ENCODE peak calls at places on chromosomes 5 and 9, in four cellular contexts. U is AG09309, W is mucosa of descending colon, M is HCT116. A is an unnamed sample.

GRCh38 chr5:147578228-147579024 is 68.6 kb upstream of the DPYSL3 start:
- DNase-seq in W (no peak), M (peak), U (no peak), A (peak)

GRCh38 chr9:106878943-106879916 is 16.3 kb downstream of the ZNF462 start:
- DNase-seq in U (peak), M (no peak), W (peak), A (no peak)

GRCh38 chr5:29214821-29215220 is 1978.7 kb upstream of the CDH6 start:
- DNase-seq in U (no peak), W (no peak), M (no peak), A (no peak)

GRCh38 chr9:4939118-4939561 is 45.9 kb upstream of the JAK2 start:
- DNase-seq in W (no peak), U (no peak), M (no peak), A (no peak)

GRCh38 chr5:6404129-6404528 is 25.8 kb upstream of the MED10 start:
- DNase-seq in W (no peak), U (peak), M (no peak), A (no peak)

GRCh38 chr5:2335156-2335555 is 416.3 kb downstream of the IRX2 start:
- DNase-seq in M (no peak), W (no peak), U (no peak), A (no peak)

GRCh38 chr9:78807286-78807685 is 510.4 kb downstream of the PSAT1 start:
- DNase-seq in U (no peak), W (no peak), M (no peak), A (no peak)

GRCh38 chr5:159786901-159787691 is 129.2 kb upstream of the ADRA1B start:
- DNase-seq in U (peak), W (peak), M (no peak), A (no peak)

GRCh38 chr9:2800385-2801179 is 43.3 kb downstream of the PUM3 start:
- DNase-seq in W (no peak), U (no peak), M (no peak), A (no peak)

GRCh38 chr5:855771-856530 is 5.2 kb upstream of the ZDHHC11 start:
- DNase-seq in M (no peak), U (no peak), W (no peak), A (no peak)

GRCh38 chr5:31232273-31232888 is 38.9 kb downstream of the CDH6 start:
- DNase-seq in U (peak), W (no peak), M (peak), A (peak)

GRCh38 chr5:57094753-57095683 is 78.8 kb upstream of the GPBP1 start:
- DNase-seq in W (peak), M (no peak), U (no peak), A (peak)

GRCh38 chr5:88724201-88724600 is 158.8 kb downstream of the MEF2C start:
- DNase-seq in U (no peak), W (no peak), M (peak), A (no peak)

GRCh38 chr9:125755340-125755739 is 8.2 kb downstream of the PBX3 start:
- DNase-seq in M (no peak), W (no peak), U (no peak), A (no peak)

GRCh38 chr5:53965459-53965858 is 344.9 kb downstream of the ARL15 start:
- DNase-seq in W (no peak), U (peak), M (no peak), A (no peak)

GRCh38 chr9:34190996-34191892 is 12.4 kb downstream of the UBAP1 start:
- DNase-seq in M (no peak), W (no peak), U (no peak), A (no peak)

GRCh38 chr9:21334969-21335632 is at the start of gene KLHL9:
- DNase-seq in W (peak), M (peak), U (peak), A (peak)

GRCh38 chr9:21331676-21332402 is 3.4 kb downstream of the KLHL9 start:
- DNase-seq in M (no peak), W (no peak), U (no peak), A (no peak)

GRCh38 chr9:21340735-21341134 is 5.5 kb upstream of the KLHL9 start:
- DNase-seq in W (no peak), M (no peak), U (no peak), A (no peak)

GRCh38 chr9:21334603-21334968 is 618 bp downstream of the KLHL9 start:
- DNase-seq in M (no peak), U (no peak), W (no peak), A (no peak)

DNA sequence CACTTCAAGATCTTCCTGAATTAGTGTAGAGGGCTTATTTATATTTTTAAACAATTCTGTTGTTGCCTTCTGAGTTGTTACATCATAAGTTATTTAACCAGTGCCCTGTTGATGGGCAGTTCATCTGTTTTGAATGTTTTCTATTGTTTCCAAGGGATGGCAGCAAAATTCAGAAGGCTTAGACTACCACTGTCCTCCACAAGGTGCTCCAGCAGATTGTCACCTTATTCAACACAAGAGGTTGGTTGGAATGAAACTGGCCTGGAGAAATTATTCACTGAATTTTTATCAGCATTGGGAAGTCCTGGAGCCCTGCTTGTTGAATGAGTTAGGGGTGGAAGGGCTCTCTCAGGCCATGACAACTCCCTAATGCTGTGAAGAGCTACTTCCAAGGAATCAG is 1.3 kb upstream of the KLHL9 start:
- DNase-seq in M (no peak), W (no peak), U (no peak), A (no peak)
- TF ChIP-seq CTCF in M (peak), W (no peak), U (no peak), A (no peak)

GRCh38 chr5:135964670-135965320 is 10.0 kb upstream of the LECT2 start:
- DNase-seq in W (no peak), U (no peak), M (no peak), A (no peak)
- TF ChIP-seq CTCF in W (no peak), U (no peak), M (no peak), A (no peak)

DNA sequence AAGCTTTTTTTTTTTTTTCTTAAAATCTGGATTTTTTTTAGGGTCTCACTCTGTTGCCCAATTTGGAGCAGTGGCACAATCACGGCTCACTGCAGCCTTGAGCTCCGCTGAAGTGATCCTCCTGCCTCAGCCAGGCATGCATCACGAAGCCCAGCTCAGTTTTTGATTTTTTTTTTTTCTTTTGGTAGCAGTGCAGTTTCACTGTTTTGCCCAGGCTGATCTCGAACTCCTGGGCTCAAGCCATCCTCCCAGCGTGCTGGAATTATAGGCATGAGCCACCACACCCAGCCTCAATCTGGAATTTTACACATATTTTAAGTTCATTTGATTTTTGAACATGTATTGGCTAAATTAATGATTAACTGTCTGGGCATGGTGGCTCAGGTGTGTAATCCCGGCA is 36.3 kb downstream of the TRIO start:
- DNase-seq in U (no peak), M (no peak), W (no peak), A (no peak)
- TF ChIP-seq CTCF in U (no peak), M (no peak), W (no peak), A (no peak)

GRCh38 chr5:123367739-123368138 is 55.5 kb downstream of the CEP120 start:
- DNase-seq in W (no peak), U (peak), M (no peak), A (no peak)
- TF ChIP-seq CTCF in W (no peak), U (peak), M (no peak), A (peak)

DNA sequence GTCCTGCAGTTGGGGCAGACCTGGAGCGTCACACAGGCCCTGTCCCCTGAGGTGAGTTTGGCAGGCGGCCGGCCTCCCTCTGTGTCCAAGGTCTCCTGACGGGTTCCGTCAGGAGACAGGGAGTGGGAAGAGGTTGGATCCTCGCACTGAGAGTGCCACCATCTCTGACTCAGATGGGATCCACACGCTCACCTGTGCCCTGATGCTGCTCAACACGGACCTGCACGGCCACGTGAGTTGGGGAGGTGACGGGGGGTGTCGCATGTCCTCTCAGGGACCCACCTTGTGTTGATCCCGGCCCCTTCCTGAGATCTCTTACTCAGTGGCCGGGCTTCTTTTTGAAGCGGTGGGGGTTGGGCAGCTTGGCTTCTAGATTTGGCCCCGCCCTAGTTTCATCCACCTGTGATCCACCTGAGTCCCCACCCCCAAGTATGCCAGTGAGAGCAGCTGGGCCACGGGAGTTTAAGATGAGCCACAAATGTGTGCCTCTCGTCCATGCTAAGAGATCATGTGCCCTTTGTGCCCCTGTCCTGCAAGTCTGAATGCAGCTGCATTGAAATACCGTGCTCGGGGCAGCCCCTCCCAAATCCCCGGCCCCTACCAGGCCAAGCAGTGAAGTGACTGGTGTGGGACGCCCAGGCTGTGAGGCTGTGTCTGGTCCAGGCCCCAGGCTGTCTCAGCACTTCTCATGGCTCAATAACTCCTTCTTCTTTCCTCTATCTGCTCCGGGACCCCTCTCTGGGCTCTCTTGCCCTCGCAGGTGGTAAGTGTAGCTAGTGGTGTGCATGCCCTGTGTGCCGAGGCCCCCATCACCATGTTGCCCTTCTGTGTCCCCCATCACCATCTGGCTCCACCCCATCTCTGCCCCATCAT is 27.2 kb downstream of the PSD2 start:
- DNase-seq in U (no peak), W (no peak), M (no peak), A (no peak)
- TF ChIP-seq CTCF in U (no peak), W (no peak), M (no peak), A (no peak)

GRCh38 chr5:170917113-170917512 is 55.3 kb downstream of the RANBP17 start:
- DNase-seq in M (no peak), W (no peak), U (no peak), A (no peak)
- TF ChIP-seq CTCF in M (no peak), W (no peak), U (peak), A (no peak)

GRCh38 chr5:127298623-127299022 is 8.0 kb downstream of the MEGF10 start:
- DNase-seq in U (no peak), M (no peak), W (no peak), A (no peak)

GRCh38 chr5:127297348-127298035 is 6.9 kb downstream of the MEGF10 start:
- DNase-seq in U (no peak), W (no peak), M (no peak), A (no peak)

GRCh38 chr5:127302509-127302908 is 11.9 kb downstream of the MEGF10 start:
- DNase-seq in W (no peak), U (no peak), M (no peak), A (no peak)

GRCh38 chr5:127298036-127298429 is 7.4 kb downstream of the MEGF10 start:
- DNase-seq in U (no peak), M (no peak), W (no peak), A (no peak)

DNA sequence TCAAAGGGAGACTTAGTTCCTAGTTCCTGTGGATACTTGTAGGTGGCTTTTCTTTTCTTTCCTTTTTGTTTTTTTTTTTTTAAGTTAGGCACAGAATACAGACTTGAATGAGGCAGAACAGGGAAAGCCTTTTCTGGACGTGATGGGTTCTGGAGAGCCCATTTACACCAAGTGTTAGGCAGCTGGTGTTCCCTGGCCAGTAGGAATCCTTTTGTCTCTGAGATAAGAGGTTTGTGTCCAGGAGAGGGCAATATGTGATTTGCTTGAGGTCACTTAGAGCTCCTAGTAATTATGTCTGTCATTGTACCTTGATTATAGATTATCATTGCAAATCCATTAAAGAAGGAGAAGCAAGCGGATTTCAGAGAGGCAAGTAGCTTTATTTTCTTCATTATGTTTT is 9.1 kb downstream of the MEGF10 start:
- DNase-seq in W (no peak), U (no peak), M (no peak), A (no peak)
- TF ChIP-seq CTCF in W (no peak), U (no peak), M (no peak), A (no peak)

A was measured in Calu3.